ENCODE peak calls at places on chromosomes 3 and 15, in nine cellular contexts. T, C, E, L, K, W, U, H and D are unnamed samples.

GRCh38 chr3:102299125-102299877 is 135.5 kb upstream of the ZPLD1 start:
- DNase-seq in T (no peak), L (no peak), H (no peak), C (peak; percentile 98), K (peak; percentile 70), W (no peak), E (no peak), U (no peak), D (no peak)

GRCh38 chr3:55000546-55000945 is 72.7 kb upstream of the LRTM1 start:
- DNase-seq in H (no peak), C (peak; percentile 55), E (no peak), U (no peak), W (no peak), T (no peak), L (no peak), K (no peak), D (no peak)

GRCh38 chr3:27201435-27201966 is 167.7 kb downstream of the NEK10 start:
- DNase-seq in L (no peak), E (no peak), T (no peak), C (no peak), U (no peak), H (no peak), K (no peak), W (no peak), D (no peak)

GRCh38 chr15:89790206-89790605 is 14.1 kb downstream of the MESP2 start:
- DNase-seq in K (no peak), C (no peak), E (peak; percentile 33), T (no peak), U (no peak), H (peak; percentile 8), L (no peak), W (no peak), D (no peak)

GRCh38 chr3:131738095-131738494 is 235.3 kb upstream of the MRPL3 start:
- DNase-seq in H (no peak), U (no peak), K (no peak), E (no peak), L (no peak), W (no peak), C (no peak), T (no peak), D (no peak)

GRCh38 chr15:95929232-95929846 is 401.2 kb upstream of the NR2F2 start:
- DNase-seq in H (no peak), T (no peak), W (no peak), C (no peak), E (no peak), U (peak; percentile 95), K (no peak), L (no peak), D (peak; percentile 16)

GRCh38 chr15:49456166-49456565 is 33.1 kb downstream of the FGF7 start:
- DNase-seq in L (no peak), U (no peak), E (no peak), T (no peak), K (no peak), H (no peak), C (no peak), W (no peak), D (no peak)

GRCh38 chr15:57806003-57806402 is 99.5 kb downstream of the POLR2M start:
- DNase-seq in C (no peak), W (no peak), L (no peak), U (no peak), T (no peak), E (no peak), H (no peak), K (no peak), D (no peak)

GRCh38 chr15:91383532-91383931 is 283.5 kb downstream of the SV2B start:
- DNase-seq in W (no peak), C (no peak), T (no peak), E (no peak), L (no peak), H (no peak), K (no peak), U (no peak), D (no peak)

GRCh38 chr15:40340038-40340739 is 550 bp downstream of the CCDC9B start:
- DNase-seq in L (no peak), T (peak; percentile 88), E (peak; percentile 75), H (no peak), U (no peak), C (no peak), W (peak; percentile 91), K (no peak), D (no peak)

GRCh38 chr15:93460717-93461116 is 371.7 kb upstream of the RGMA start:
- DNase-seq in L (no peak), U (no peak), E (no peak), K (no peak), C (peak; percentile 41), H (no peak), W (no peak), T (no peak), D (no peak)

GRCh38 chr3:98914210-98915080 is 12.9 kb upstream of the DCBLD2 start:
- DNase-seq in W (no peak), T (no peak), K (no peak), U (no peak), E (no peak), L (no peak), H (no peak), C (peak; percentile 63), D (no peak)

GRCh38 chr3:126033051-126033745 is 50.7 kb downstream of the SLC41A3 start:
- DNase-seq in H (no peak), U (no peak), K (no peak), W (no peak), T (no peak), E (no peak), L (no peak), C (no peak), D (no peak)

GRCh38 chr3:150222190-150222548 is 185.9 kb upstream of the TSC22D2 start:
- DNase-seq in H (no peak), C (no peak), E (no peak), K (no peak), U (no peak), T (no peak), L (no peak), W (no peak), D (no peak)

GRCh38 chr3:134249935-134250716 is 533 bp downstream of the RYK start:
- DNase-seq in L (peak; percentile 64), U (peak; percentile 32), W (peak; percentile 85), K (no peak), C (peak; percentile 22), T (peak; percentile 48), E (peak; percentile 81), H (peak; percentile 48), D (peak; percentile 73)

GRCh38 chr3:184726497-184726896 is 14.6 kb upstream of the MAGEF1 start:
- DNase-seq in K (no peak), C (peak; percentile 57), T (no peak), E (no peak), H (no peak), L (no peak), U (no peak), W (no peak), D (no peak)
- TF ChIP-seq CTCF in K (no peak), C (no peak), T (no peak), E (no peak), H (no peak), L (no peak), U (no peak), W (no peak), D (no peak)

GRCh38 chr3:57682284-57682683 is 10.6 kb downstream of the DENND6A start:
- DNase-seq in T (no peak), K (no peak), E (no peak), W (no peak), H (no peak), C (peak; percentile 11), U (no peak), L (no peak), D (no peak)
- TF ChIP-seq CTCF in T (no peak), K (peak; percentile 20), E (no peak), W (no peak), H (no peak), C (no peak), U (no peak), L (no peak), D (no peak)

GRCh38 chr3:170418422-170419300 is at the start of gene CLDN11:
- DNase-seq in K (no peak), T (no peak), W (peak; percentile 64), H (peak; percentile 84), E (no peak), L (peak; percentile 42), C (no peak), U (no peak), D (peak; percentile 50)
- TF ChIP-seq CTCF in K (no peak), T (no peak), W (no peak), H (peak; percentile 23), E (no peak), L (no peak), C (no peak), U (no peak), D (no peak)

GRCh38 chr15:56496635-56497034 is 31.7 kb upstream of the MNS1 start:
- DNase-seq in E (no peak), L (peak; percentile 63), T (peak; percentile 23), H (no peak), U (peak; percentile 77), C (peak; percentile 74), K (peak; percentile 67), W (no peak), D (peak; percentile 69)
- TF ChIP-seq CTCF in E (peak; percentile 30), L (peak; percentile 70), T (peak; percentile 81), H (peak; percentile 75), U (peak; percentile 78), C (peak; percentile 59), K (peak; percentile 75), W (peak; percentile 63), D (peak; percentile 33)

GRCh38 chr3:51389423-51390183 is 1.5 kb upstream of the RBM15B start:
- DNase-seq in L (peak; percentile 52), W (peak; percentile 75), H (no peak), E (peak; percentile 67), T (peak; percentile 40), U (peak; percentile 52), K (no peak), C (no peak), D (peak; percentile 75)

GRCh38 chr3:51390186-51390585 is 899 bp upstream of the RBM15B start:
- DNase-seq in W (no peak), L (no peak), H (no peak), E (no peak), U (no peak), K (no peak), C (no peak), T (no peak), D (no peak)

GRCh38 chr3:51391566-51392300 is 648 bp downstream of the RBM15B start:
- DNase-seq in L (peak; percentile 43), U (peak; percentile 49), T (no peak), W (peak; percentile 70), K (no peak), H (no peak), E (peak; percentile 73), C (no peak), D (peak; percentile 61)

GRCh38 chr3:51391075-51391565 is at the start of gene RBM15B:
- DNase-seq in E (peak; percentile 99), T (peak; percentile 97), K (peak; percentile 92), U (peak; percentile 97), C (peak; percentile 84), W (peak; percentile 100), L (peak; percentile 97), H (peak; percentile 96), D (peak; percentile 98)

DNA sequence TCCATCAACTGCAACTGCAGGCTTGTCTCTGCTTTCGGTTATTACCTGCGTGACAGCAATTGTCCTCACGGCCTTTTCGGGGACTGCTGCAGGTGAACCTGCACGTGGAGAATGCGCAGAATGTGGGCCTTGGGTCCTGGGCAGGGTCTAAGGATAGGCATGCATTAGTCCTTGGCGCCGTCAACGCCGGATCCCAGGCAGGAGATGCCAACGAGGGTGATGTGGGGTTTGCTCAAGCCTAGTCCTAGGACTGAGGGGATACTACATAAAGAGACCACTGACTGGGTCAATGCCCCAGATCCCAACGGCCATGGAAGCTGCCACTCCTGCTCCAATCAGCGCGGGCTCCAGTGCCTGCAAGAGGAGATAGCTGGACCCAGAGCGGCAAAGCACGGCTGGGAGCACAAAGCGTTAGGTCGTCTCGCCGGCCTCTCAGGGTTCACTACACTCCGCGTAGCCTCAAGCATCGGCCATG is 448 bp upstream of the RBM15B start:
- DNase-seq in H (no peak), W (no peak), U (no peak), T (no peak), L (no peak), K (no peak), E (no peak), C (no peak), D (no peak)
- TF ChIP-seq CTCF in H (no peak), W (peak; percentile 84), U (no peak), T (no peak), L (no peak), K (peak; percentile 78), E (no peak), C (no peak), D (no peak)